ENCODE peak calls at places on chromosomes 3 and 15, in ten cellular contexts. One of them, this sample, is unnamed.

GRCh38 chr3:181383760-181384159 is 328.0 kb upstream of the SOX2 start:
- DNase-seq in progenitor cell of endocrine pancreas: no peak
- DNase-seq in HCT116: no peak
- DNase-seq in epithelial cell of esophagus: no peak
- DNase-seq in CD8-positive, alpha-beta T cell: no peak
- DNase-seq in A549: no peak
- DNase-seq in WERI-Rb-1: no peak
- DNase-seq in mucosa of descending colon: no peak
- DNase-seq in HepG2: no peak
- DNase-seq in GM12865: no peak
- DNase-seq in this sample: no peak

GRCh38 chr3:47849186-47850061 is 46.5 kb downstream of the DHX30 start:
- DNase-seq in progenitor cell of endocrine pancreas: no peak
- DNase-seq in HCT116: no peak
- DNase-seq in epithelial cell of esophagus: no peak
- DNase-seq in CD8-positive, alpha-beta T cell: no peak
- DNase-seq in A549: no peak
- DNase-seq in WERI-Rb-1: no peak
- DNase-seq in mucosa of descending colon: no peak
- DNase-seq in HepG2: no peak
- DNase-seq in GM12865: no peak
- DNase-seq in this sample: no peak

GRCh38 chr3:86388848-86389247 is 602.1 kb downstream of the VGLL3 start:
- DNase-seq in progenitor cell of endocrine pancreas: no peak
- DNase-seq in HCT116: no peak
- DNase-seq in epithelial cell of esophagus: no peak
- DNase-seq in CD8-positive, alpha-beta T cell: no peak
- DNase-seq in A549: peak; percentile 2
- DNase-seq in WERI-Rb-1: peak; percentile 11
- DNase-seq in mucosa of descending colon: no peak
- DNase-seq in HepG2: peak; percentile 2
- DNase-seq in GM12865: no peak
- DNase-seq in this sample: no peak

GRCh38 chr3:181879926-181880325 is 168.2 kb downstream of the SOX2 start:
- DNase-seq in progenitor cell of endocrine pancreas: no peak
- DNase-seq in HCT116: no peak
- DNase-seq in epithelial cell of esophagus: peak; percentile 30
- DNase-seq in CD8-positive, alpha-beta T cell: no peak
- DNase-seq in A549: no peak
- DNase-seq in WERI-Rb-1: no peak
- DNase-seq in mucosa of descending colon: no peak
- DNase-seq in HepG2: no peak
- DNase-seq in GM12865: no peak
- DNase-seq in this sample: no peak

GRCh38 chr3:61924991-61925390 is 363.6 kb downstream of the PTPRG start:
- DNase-seq in progenitor cell of endocrine pancreas: no peak
- DNase-seq in HCT116: no peak
- DNase-seq in epithelial cell of esophagus: no peak
- DNase-seq in CD8-positive, alpha-beta T cell: no peak
- DNase-seq in A549: no peak
- DNase-seq in WERI-Rb-1: no peak
- DNase-seq in mucosa of descending colon: no peak
- DNase-seq in HepG2: no peak
- DNase-seq in GM12865: no peak
- DNase-seq in this sample: no peak

GRCh38 chr15:71109130-71109529 is 6.1 kb upstream of the THSD4 start:
- DNase-seq in progenitor cell of endocrine pancreas: no peak
- DNase-seq in HCT116: no peak
- DNase-seq in epithelial cell of esophagus: peak; percentile 38
- DNase-seq in CD8-positive, alpha-beta T cell: no peak
- DNase-seq in A549: no peak
- DNase-seq in WERI-Rb-1: no peak
- DNase-seq in mucosa of descending colon: no peak
- DNase-seq in HepG2: no peak
- DNase-seq in GM12865: no peak
- DNase-seq in this sample: no peak

GRCh38 chr3:41933154-41933676 is 28.7 kb downstream of the ULK4 start:
- DNase-seq in progenitor cell of endocrine pancreas: no peak
- DNase-seq in HCT116: no peak
- DNase-seq in epithelial cell of esophagus: peak; percentile 51
- DNase-seq in CD8-positive, alpha-beta T cell: no peak
- DNase-seq in A549: no peak
- DNase-seq in WERI-Rb-1: no peak
- DNase-seq in mucosa of descending colon: no peak
- DNase-seq in HepG2: no peak
- DNase-seq in GM12865: no peak
- DNase-seq in this sample: no peak

GRCh38 chr15:100030586-100031249 is 297.5 kb upstream of the LYSMD4 start:
- DNase-seq in progenitor cell of endocrine pancreas: no peak
- DNase-seq in HCT116: no peak
- DNase-seq in epithelial cell of esophagus: peak; percentile 52
- DNase-seq in CD8-positive, alpha-beta T cell: no peak
- DNase-seq in A549: no peak
- DNase-seq in WERI-Rb-1: no peak
- DNase-seq in mucosa of descending colon: no peak
- DNase-seq in HepG2: no peak
- DNase-seq in GM12865: no peak
- DNase-seq in this sample: no peak

GRCh38 chr3:72336821-72337479 is 511.3 kb downstream of the SHQ1 start:
- DNase-seq in progenitor cell of endocrine pancreas: no peak
- DNase-seq in HCT116: no peak
- DNase-seq in epithelial cell of esophagus: peak; percentile 70
- DNase-seq in CD8-positive, alpha-beta T cell: no peak
- DNase-seq in A549: no peak
- DNase-seq in WERI-Rb-1: peak; percentile 96
- DNase-seq in mucosa of descending colon: peak; percentile 90
- DNase-seq in HepG2: no peak
- DNase-seq in GM12865: no peak
- DNase-seq in this sample: no peak

GRCh38 chr15:71532994-71533393 is 277.4 kb upstream of the NR2E3 start:
- DNase-seq in progenitor cell of endocrine pancreas: no peak
- DNase-seq in HCT116: peak; percentile 10
- DNase-seq in epithelial cell of esophagus: peak; percentile 69
- DNase-seq in CD8-positive, alpha-beta T cell: no peak
- DNase-seq in A549: peak; percentile 43
- DNase-seq in WERI-Rb-1: peak; percentile 44
- DNase-seq in mucosa of descending colon: no peak
- DNase-seq in HepG2: peak; percentile 5
- DNase-seq in GM12865: peak; percentile 28
- DNase-seq in this sample: no peak

GRCh38 chr3:73542127-73542526 is 82.6 kb downstream of the PDZRN3 start:
- DNase-seq in progenitor cell of endocrine pancreas: no peak
- DNase-seq in HCT116: no peak
- DNase-seq in epithelial cell of esophagus: peak; percentile 30
- DNase-seq in CD8-positive, alpha-beta T cell: no peak
- DNase-seq in A549: no peak
- DNase-seq in WERI-Rb-1: no peak
- DNase-seq in mucosa of descending colon: no peak
- DNase-seq in HepG2: no peak
- DNase-seq in GM12865: no peak
- DNase-seq in this sample: no peak

GRCh38 chr3:16884084-16884747 is 539 bp upstream of the PLCL2 start:
- DNase-seq in progenitor cell of endocrine pancreas: peak; percentile 80
- DNase-seq in HCT116: no peak
- DNase-seq in epithelial cell of esophagus: no peak
- DNase-seq in CD8-positive, alpha-beta T cell: peak; percentile 73
- DNase-seq in A549: peak; percentile 69
- DNase-seq in WERI-Rb-1: peak; percentile 82
- DNase-seq in mucosa of descending colon: peak; percentile 85
- DNase-seq in HepG2: no peak
- DNase-seq in GM12865: peak; percentile 87
- DNase-seq in this sample: peak; percentile 57

GRCh38 chr3:41881233-41881821 is 80.6 kb downstream of the ULK4 start:
- DNase-seq in progenitor cell of endocrine pancreas: no peak
- DNase-seq in HCT116: no peak
- DNase-seq in epithelial cell of esophagus: peak; percentile 49
- DNase-seq in CD8-positive, alpha-beta T cell: no peak
- DNase-seq in A549: peak; percentile 33
- DNase-seq in WERI-Rb-1: no peak
- DNase-seq in mucosa of descending colon: no peak
- DNase-seq in HepG2: peak; percentile 23
- DNase-seq in GM12865: peak; percentile 56
- DNase-seq in this sample: no peak

GRCh38 chr3:58551636-58552180 is 14.7 kb upstream of the ACOX2 start:
- DNase-seq in progenitor cell of endocrine pancreas: no peak
- DNase-seq in HCT116: no peak
- DNase-seq in epithelial cell of esophagus: no peak
- DNase-seq in CD8-positive, alpha-beta T cell: no peak
- DNase-seq in A549: no peak
- DNase-seq in WERI-Rb-1: no peak
- DNase-seq in mucosa of descending colon: no peak
- DNase-seq in HepG2: no peak
- DNase-seq in GM12865: no peak
- DNase-seq in this sample: no peak

GRCh38 chr3:17491601-17492000 is 250.8 kb downstream of the TBC1D5 start:
- DNase-seq in progenitor cell of endocrine pancreas: no peak
- DNase-seq in HCT116: peak; percentile 13
- DNase-seq in epithelial cell of esophagus: peak; percentile 83
- DNase-seq in CD8-positive, alpha-beta T cell: no peak
- DNase-seq in A549: no peak
- DNase-seq in WERI-Rb-1: no peak
- DNase-seq in mucosa of descending colon: no peak
- DNase-seq in HepG2: no peak
- DNase-seq in GM12865: no peak
- DNase-seq in this sample: no peak

GRCh38 chr3:89000886-89001285 is 106.5 kb upstream of the EPHA3 start:
- DNase-seq in progenitor cell of endocrine pancreas: no peak
- DNase-seq in HCT116: no peak
- DNase-seq in epithelial cell of esophagus: peak; percentile 37
- DNase-seq in CD8-positive, alpha-beta T cell: no peak
- DNase-seq in A549: no peak
- DNase-seq in WERI-Rb-1: no peak
- DNase-seq in mucosa of descending colon: no peak
- DNase-seq in HepG2: no peak
- DNase-seq in GM12865: no peak
- DNase-seq in this sample: no peak

DNA sequence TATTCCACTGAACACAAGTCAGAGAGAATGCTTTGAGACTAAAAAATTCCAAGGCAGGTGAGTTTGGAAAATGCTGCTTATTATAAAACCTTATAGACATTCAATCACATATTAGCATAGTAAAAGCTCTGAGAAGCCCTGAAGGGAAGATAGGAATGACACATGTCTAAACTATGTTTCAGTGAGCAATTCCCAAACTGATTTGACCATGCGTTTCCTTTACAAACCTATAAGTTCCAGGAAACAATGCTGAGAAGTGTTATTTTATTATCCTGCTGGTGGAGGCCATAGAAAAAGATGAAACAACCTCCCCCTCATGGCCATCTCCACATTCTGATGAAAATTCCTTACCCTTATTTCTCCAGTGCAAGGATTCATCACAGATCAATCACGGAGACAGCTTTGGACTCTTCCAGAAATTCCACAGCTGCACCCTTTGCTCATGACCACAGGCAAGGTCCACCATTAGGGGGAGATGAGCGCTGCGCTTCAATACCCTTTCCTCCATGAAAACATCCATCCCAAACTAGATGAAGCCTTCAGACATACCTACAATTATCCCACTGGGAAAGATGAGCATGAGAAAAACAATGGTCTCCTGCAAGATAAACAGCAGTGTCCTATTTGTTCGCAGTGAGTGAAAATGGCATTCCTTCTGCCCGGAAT is 372.2 kb downstream of the MAGI1 start:
- DNase-seq in progenitor cell of endocrine pancreas: no peak
- DNase-seq in HCT116: no peak
- DNase-seq in epithelial cell of esophagus: peak; percentile 59
- DNase-seq in CD8-positive, alpha-beta T cell: no peak
- DNase-seq in A549: no peak
- DNase-seq in WERI-Rb-1: no peak
- DNase-seq in mucosa of descending colon: no peak
- DNase-seq in HepG2: no peak
- DNase-seq in GM12865: no peak
- DNase-seq in this sample: no peak
- TF ChIP-seq CTCF in progenitor cell of endocrine pancreas: no peak
- TF ChIP-seq CTCF in HCT116: peak; percentile 13
- TF ChIP-seq CTCF in epithelial cell of esophagus: no peak
- TF ChIP-seq CTCF in CD8-positive, alpha-beta T cell: no peak
- TF ChIP-seq CTCF in A549: no peak
- TF ChIP-seq CTCF in WERI-Rb-1: peak; percentile 25
- TF ChIP-seq CTCF in mucosa of descending colon: no peak
- TF ChIP-seq CTCF in HepG2: no peak
- TF ChIP-seq CTCF in GM12865: no peak
- TF ChIP-seq CTCF in this sample: no peak

DNA sequence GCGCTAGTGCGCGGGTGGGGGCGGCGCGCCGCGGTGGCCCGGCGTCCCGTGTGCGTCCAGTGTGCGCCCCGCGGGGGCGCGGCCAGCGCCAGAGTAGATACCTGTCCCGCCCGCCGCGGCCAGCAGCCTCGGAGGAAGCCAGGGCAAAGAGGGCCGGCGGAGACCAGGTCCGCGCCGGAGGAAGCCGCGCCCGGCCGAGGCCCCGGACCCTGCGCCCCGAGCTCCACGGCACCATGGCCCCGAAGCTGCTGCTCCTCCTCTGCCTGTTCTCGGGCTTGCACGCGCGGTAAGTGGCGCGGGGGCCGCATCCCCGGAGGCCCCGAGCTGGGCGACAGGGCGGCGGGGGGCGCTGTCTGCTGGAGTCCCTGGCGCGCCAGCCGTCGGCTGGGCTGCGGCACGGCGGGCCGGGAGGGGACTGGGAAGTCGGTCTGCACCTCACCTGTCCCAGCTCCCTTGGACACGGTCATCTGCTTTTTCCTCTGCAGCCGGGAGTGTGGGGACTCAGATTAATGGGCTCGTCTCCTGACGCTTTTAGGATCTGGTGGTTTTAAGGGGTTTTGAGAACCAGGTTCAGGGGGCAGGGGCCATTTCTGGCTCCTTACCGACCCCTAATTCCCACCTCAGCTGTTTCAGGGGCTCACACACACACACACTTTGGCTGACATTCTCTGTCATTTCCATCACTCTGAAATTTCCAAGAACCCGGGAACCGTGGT is 480 bp downstream of the GABRG3 start:
- DNase-seq in progenitor cell of endocrine pancreas: peak; percentile 26
- DNase-seq in HCT116: no peak
- DNase-seq in epithelial cell of esophagus: no peak
- DNase-seq in CD8-positive, alpha-beta T cell: no peak
- DNase-seq in A549: no peak
- DNase-seq in WERI-Rb-1: peak; percentile 46
- DNase-seq in mucosa of descending colon: no peak
- DNase-seq in HepG2: no peak
- DNase-seq in GM12865: no peak
- DNase-seq in this sample: no peak
- TF ChIP-seq CTCF in progenitor cell of endocrine pancreas: peak; percentile 43
- TF ChIP-seq CTCF in HCT116: no peak
- TF ChIP-seq CTCF in epithelial cell of esophagus: no peak
- TF ChIP-seq CTCF in CD8-positive, alpha-beta T cell: no peak
- TF ChIP-seq CTCF in A549: no peak
- TF ChIP-seq CTCF in WERI-Rb-1: peak; percentile 46
- TF ChIP-seq CTCF in mucosa of descending colon: no peak
- TF ChIP-seq CTCF in HepG2: no peak
- TF ChIP-seq CTCF in GM12865: no peak
- TF ChIP-seq CTCF in this sample: no peak

GRCh38 chr15:65212097-65212496 is 824 bp upstream of the CILP start:
- DNase-seq in progenitor cell of endocrine pancreas: no peak
- DNase-seq in HCT116: no peak
- DNase-seq in epithelial cell of esophagus: peak; percentile 24
- DNase-seq in CD8-positive, alpha-beta T cell: peak; percentile 44
- DNase-seq in A549: peak; percentile 54
- DNase-seq in WERI-Rb-1: peak; percentile 78
- DNase-seq in mucosa of descending colon: no peak
- DNase-seq in HepG2: peak; percentile 42
- DNase-seq in GM12865: peak; percentile 66
- DNase-seq in this sample: no peak
- TF ChIP-seq CTCF in progenitor cell of endocrine pancreas: peak; percentile 58
- TF ChIP-seq CTCF in HCT116: peak; percentile 86
- TF ChIP-seq CTCF in epithelial cell of esophagus: peak; percentile 37
- TF ChIP-seq CTCF in CD8-positive, alpha-beta T cell: peak; percentile 45
- TF ChIP-seq CTCF in A549: peak; percentile 48
- TF ChIP-seq CTCF in WERI-Rb-1: peak; percentile 89
- TF ChIP-seq CTCF in mucosa of descending colon: no peak
- TF ChIP-seq CTCF in HepG2: peak; percentile 66
- TF ChIP-seq CTCF in GM12865: peak; percentile 71
- TF ChIP-seq CTCF in this sample: peak; percentile 39

GRCh38 chr15:70099167-70099965 is 1.6 kb upstream of the TLE3 start:
- DNase-seq in progenitor cell of endocrine pancreas: peak; percentile 100
- DNase-seq in HCT116: peak; percentile 96
- DNase-seq in epithelial cell of esophagus: peak; percentile 99
- DNase-seq in CD8-positive, alpha-beta T cell: peak; percentile 100
- DNase-seq in A549: peak; percentile 100
- DNase-seq in WERI-Rb-1: peak; percentile 100
- DNase-seq in mucosa of descending colon: peak; percentile 100
- DNase-seq in HepG2: peak; percentile 96
- DNase-seq in GM12865: peak; percentile 100
- DNase-seq in this sample: peak; percentile 100
- TF ChIP-seq CTCF in progenitor cell of endocrine pancreas: peak; percentile 5
- TF ChIP-seq CTCF in HCT116: no peak
- TF ChIP-seq CTCF in epithelial cell of esophagus: no peak
- TF ChIP-seq CTCF in CD8-positive, alpha-beta T cell: no peak
- TF ChIP-seq CTCF in A549: no peak
- TF ChIP-seq CTCF in WERI-Rb-1: no peak
- TF ChIP-seq CTCF in mucosa of descending colon: no peak
- TF ChIP-seq CTCF in HepG2: no peak
- TF ChIP-seq CTCF in GM12865: no peak
- TF ChIP-seq CTCF in this sample: no peak